ENCODE peak calls at places on chromosomes 16 and 17, in eight cellular contexts. P is small intestine; M is RCC 7860; U is mucosa of gallbladder; G is amniotic stem cell; Y is SJSA1; N is activated B cell treated with CpG ODN at 0.5 μM for 24 hours; E is stimulated activated CD4-positive, alpha-beta T cell treated with anti-CD3 and anti-CD28 coated beads, Interleukin-15, amount 100 ng/mL, for 1 hour. C is an unnamed sample.
A peak's percentile ranks its signal among the peaks of the same experiment; 100 is the strongest.

GRCh38 chr16:89407282-89407924 is 83.0 kb downstream of the ANKRD11 start:
- DNase-seq in N (no peak), Y (no peak), P (no peak), G (no peak), E (no peak), M (no peak), U (no peak), C (no peak)

GRCh38 chr16:18803569-18804462 is 2.5 kb upstream of the ARL6IP1 start:
- DNase-seq in U (no peak), P (no peak), G (no peak), N (no peak), M (no peak), Y (no peak), E (no peak), C (no peak)

GRCh38 chr17:78769200-78769773 is 12.8 kb downstream of the CYTH1 start:
- DNase-seq in E (no peak), G (no peak), P (no peak), Y (no peak), N (no peak), U (no peak), M (no peak), C (no peak)

GRCh38 chr17:14688134-14688533 is 387.3 kb downstream of the HS3ST3B1 start:
- DNase-seq in N (no peak), G (no peak), U (no peak), P (no peak), Y (no peak), M (no peak), E (no peak), C (no peak)

GRCh38 chr17:55577687-55578086 is 66.4 kb upstream of the SMIM36 start:
- DNase-seq in N (peak; percentile 20), P (no peak), E (no peak), M (no peak), U (no peak), G (no peak), Y (peak; percentile 78), C (no peak)

GRCh38 chr16:76531236-76531635 is 254.0 kb downstream of the CNTNAP4 start:
- DNase-seq in M (no peak), G (no peak), E (no peak), N (no peak), P (no peak), U (no peak), Y (no peak), C (no peak)

GRCh38 chr17:64259922-64260321 is 3.1 kb downstream of the TEX2 start:
- DNase-seq in G (no peak), P (peak; percentile 23), N (no peak), M (no peak), Y (no peak), E (no peak), U (no peak), C (no peak)

GRCh38 chr17:20206591-20206990 is 197.4 kb downstream of the SPECC1 start:
- DNase-seq in N (no peak), Y (no peak), E (no peak), P (no peak), G (no peak), U (no peak), M (peak; percentile 77), C (no peak)

GRCh38 chr17:1779571-1780074 is 17.8 kb downstream of the SERPINF1 start:
- DNase-seq in M (peak; percentile 59), P (no peak), U (peak; percentile 80), Y (peak; percentile 85), N (no peak), E (no peak), G (peak; percentile 85), C (no peak)

GRCh38 chr17:28405632-28406477 is at the start of gene SLC46A1:
- DNase-seq in U (peak; percentile 43), G (no peak), P (peak; percentile 82), N (peak; percentile 52), M (no peak), E (no peak), Y (no peak), C (peak; percentile 63)

GRCh38 chr17:78174870-78175642 is 6.7 kb downstream of the SYNGR2 start:
- DNase-seq in P (peak; percentile 60), N (no peak), E (no peak), M (no peak), U (no peak), G (no peak), Y (no peak), C (no peak)